ENCODE peak calls at places on chromosomes 6 and 20, in four cellular contexts. One of them, this sample, is unnamed.

GRCh38 chr6:29926795-29927427 is 15.4 kb upstream of the HLA-A start:
- DNase-seq in nephron progenitor cell: no peak
- DNase-seq in suprapubic skin: peak; percentile 86
- DNase-seq in GM20000: peak; percentile 77
- DNase-seq in this sample: no peak

GRCh38 chr20:19828233-19828632 is 70.2 kb downstream of the RIN2 start:
- DNase-seq in suprapubic skin: no peak
- DNase-seq in nephron progenitor cell: no peak
- DNase-seq in GM20000: peak; percentile 64
- DNase-seq in this sample: no peak

GRCh38 chr6:73262701-73263569 is at the start of gene KHDC1:
- DNase-seq in GM20000: peak; percentile 89
- DNase-seq in suprapubic skin: no peak
- DNase-seq in nephron progenitor cell: peak; percentile 77
- DNase-seq in this sample: peak; percentile 72

GRCh38 chr6:100512203-100512862 is 47.6 kb upstream of the SIM1 start:
- DNase-seq in nephron progenitor cell: no peak
- DNase-seq in suprapubic skin: no peak
- DNase-seq in GM20000: no peak
- DNase-seq in this sample: no peak

GRCh38 chr6:38997128-38997761 is 51.3 kb upstream of the GLP1R start:
- DNase-seq in GM20000: peak; percentile 13
- DNase-seq in suprapubic skin: no peak
- DNase-seq in nephron progenitor cell: peak; percentile 73
- DNase-seq in this sample: no peak

GRCh38 chr6:108432792-108433191 is 127.9 kb upstream of the FOXO3 start:
- DNase-seq in GM20000: no peak
- DNase-seq in nephron progenitor cell: no peak
- DNase-seq in suprapubic skin: no peak
- DNase-seq in this sample: no peak

GRCh38 chr6:108115598-108116058 is 41.1 kb upstream of the OSTM1 start:
- DNase-seq in nephron progenitor cell: peak; percentile 41
- DNase-seq in suprapubic skin: no peak
- DNase-seq in GM20000: peak; percentile 66
- DNase-seq in this sample: no peak

GRCh38 chr6:123589317-123589716 is 47.4 kb downstream of the TRDN start:
- DNase-seq in nephron progenitor cell: no peak
- DNase-seq in GM20000: no peak
- DNase-seq in suprapubic skin: no peak
- DNase-seq in this sample: no peak

DNA sequence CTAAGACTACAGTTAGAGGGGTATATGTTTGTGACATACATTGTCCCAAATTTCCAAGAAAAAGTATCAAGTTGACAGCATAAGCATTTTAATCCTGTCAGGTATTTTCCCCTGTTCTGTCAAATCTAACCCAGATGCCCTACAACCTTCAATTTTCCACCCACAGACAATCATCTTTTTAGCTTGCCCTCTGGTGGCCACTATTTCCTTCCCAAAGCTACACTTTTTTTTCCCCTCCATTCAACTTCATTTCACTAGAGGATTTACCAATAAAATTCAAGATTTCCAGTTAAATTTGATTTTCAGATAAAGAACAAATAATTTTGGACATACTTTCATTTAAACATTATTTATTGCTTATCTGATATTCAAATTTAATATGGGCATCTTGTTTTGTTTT is 286.6 kb downstream of the TENT5A start:
- DNase-seq in nephron progenitor cell: no peak
- DNase-seq in suprapubic skin: no peak
- DNase-seq in GM20000: no peak
- DNase-seq in this sample: no peak
- TF ChIP-seq CTCF in nephron progenitor cell: peak; percentile 52
- TF ChIP-seq CTCF in suprapubic skin: peak; percentile 4
- TF ChIP-seq CTCF in GM20000: no peak
- TF ChIP-seq CTCF in this sample: peak; percentile 74

DNA sequence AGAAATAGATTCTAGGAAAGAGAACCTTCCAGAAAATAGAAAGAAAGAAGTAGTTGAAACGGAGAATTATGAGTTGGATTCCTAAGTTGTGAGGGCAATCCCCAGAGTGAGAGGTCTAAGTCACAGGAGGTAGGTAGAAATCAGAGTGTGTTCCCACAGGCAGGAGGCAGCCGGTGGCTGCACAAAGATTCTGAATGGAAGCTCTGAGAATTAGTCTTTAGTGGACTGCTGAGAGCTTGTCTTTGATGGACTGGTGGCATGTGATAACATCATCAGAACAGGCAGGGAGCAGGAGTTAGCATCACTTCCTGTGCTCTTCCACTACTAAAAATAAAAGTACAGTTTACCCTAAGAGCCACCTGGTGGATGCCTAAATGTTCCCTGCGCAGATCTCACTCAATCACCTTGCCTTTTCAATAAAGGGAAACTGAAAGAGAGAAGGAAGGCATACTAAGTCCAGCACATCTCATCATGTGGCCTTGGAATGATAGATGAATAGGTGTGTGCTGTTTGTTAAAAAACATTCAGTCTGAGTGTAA is 294.6 kb upstream of the POU3F2 start:
- DNase-seq in GM20000: peak; percentile 3
- DNase-seq in suprapubic skin: no peak
- DNase-seq in nephron progenitor cell: no peak
- DNase-seq in this sample: no peak
- TF ChIP-seq CTCF in GM20000: no peak
- TF ChIP-seq CTCF in suprapubic skin: no peak
- TF ChIP-seq CTCF in nephron progenitor cell: no peak
- TF ChIP-seq CTCF in this sample: peak; percentile 27

GRCh38 chr6:97438011-97438671 is 155.1 kb upstream of the MMS22L start:
- DNase-seq in GM20000: peak; percentile 2
- DNase-seq in nephron progenitor cell: no peak
- DNase-seq in suprapubic skin: no peak
- DNase-seq in this sample: no peak

GRCh38 chr6:97440590-97441176 is 157.7 kb upstream of the MMS22L start:
- DNase-seq in GM20000: no peak
- DNase-seq in nephron progenitor cell: peak; percentile 41
- DNase-seq in suprapubic skin: no peak
- DNase-seq in this sample: no peak

DNA sequence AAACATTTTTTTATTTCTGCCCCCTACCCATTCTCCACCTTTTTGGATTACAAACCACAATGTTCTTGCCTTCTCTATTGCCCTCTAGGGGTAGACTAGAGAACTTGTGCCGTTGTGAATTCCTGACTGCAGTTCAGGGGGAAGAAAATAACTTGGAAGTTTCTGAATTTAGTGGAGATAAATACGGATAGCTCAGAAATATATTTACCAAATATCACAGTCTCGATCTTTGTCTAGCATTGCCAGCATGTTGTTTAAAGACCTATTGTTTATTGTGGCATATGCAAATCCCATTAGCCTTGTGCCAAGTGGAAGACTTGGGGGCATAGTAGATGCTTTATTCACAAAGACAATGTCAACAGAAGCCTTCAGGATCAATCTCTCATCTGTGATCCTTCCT is 154.1 kb upstream of the MMS22L start:
- DNase-seq in GM20000: no peak
- DNase-seq in suprapubic skin: no peak
- DNase-seq in nephron progenitor cell: no peak
- DNase-seq in this sample: no peak
- TF ChIP-seq CTCF in GM20000: no peak
- TF ChIP-seq CTCF in suprapubic skin: no peak
- TF ChIP-seq CTCF in nephron progenitor cell: peak; percentile 60
- TF ChIP-seq CTCF in this sample: peak; percentile 79

GRCh38 chr20:23180451-23180921 is 94.4 kb upstream of the CD93 start:
- DNase-seq in nephron progenitor cell: peak; percentile 37
- DNase-seq in suprapubic skin: no peak
- DNase-seq in GM20000: no peak
- DNase-seq in this sample: no peak

GRCh38 chr20:23174821-23175220 is 88.7 kb upstream of the CD93 start:
- DNase-seq in GM20000: no peak
- DNase-seq in suprapubic skin: no peak
- DNase-seq in nephron progenitor cell: no peak
- DNase-seq in this sample: no peak

GRCh38 chr20:23179766-23180403 is 93.8 kb upstream of the CD93 start:
- DNase-seq in suprapubic skin: no peak
- DNase-seq in GM20000: no peak
- DNase-seq in nephron progenitor cell: no peak
- DNase-seq in this sample: no peak

DNA sequence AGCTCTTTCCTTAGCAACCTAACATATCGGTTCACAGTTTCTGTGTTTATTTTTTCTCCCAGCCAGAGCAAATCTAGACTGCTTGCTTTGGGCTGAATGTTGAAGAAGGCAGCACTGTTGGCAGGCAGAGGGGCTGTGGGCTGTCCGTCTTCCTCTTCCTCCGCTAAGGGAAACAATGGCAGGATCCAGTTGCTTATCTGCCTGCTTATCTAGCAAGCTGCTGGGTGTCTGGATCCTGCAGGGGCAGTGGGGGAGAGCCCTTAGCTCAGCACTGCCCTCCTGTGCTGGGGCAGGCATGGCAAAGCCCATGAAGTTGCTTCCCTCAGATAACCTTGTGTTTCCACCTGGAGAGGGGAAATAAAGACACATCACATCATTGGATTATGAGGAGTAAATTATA is 92.7 kb upstream of the CD93 start:
- DNase-seq in GM20000: no peak
- DNase-seq in nephron progenitor cell: no peak
- DNase-seq in suprapubic skin: no peak
- DNase-seq in this sample: no peak
- TF ChIP-seq CTCF in GM20000: no peak
- TF ChIP-seq CTCF in nephron progenitor cell: no peak
- TF ChIP-seq CTCF in suprapubic skin: no peak
- TF ChIP-seq CTCF in this sample: no peak

GRCh38 chr6:136956590-136957573 is 34.8 kb downstream of the SLC35D3 start:
- DNase-seq in nephron progenitor cell: peak; percentile 30
- DNase-seq in GM20000: no peak
- DNase-seq in suprapubic skin: no peak
- DNase-seq in this sample: no peak
- TF ChIP-seq CTCF in nephron progenitor cell: peak; percentile 27
- TF ChIP-seq CTCF in GM20000: no peak
- TF ChIP-seq CTCF in suprapubic skin: no peak
- TF ChIP-seq CTCF in this sample: peak; percentile 36

GRCh38 chr20:36460648-36461599 is 80.4 kb upstream of the MYL9 start:
- DNase-seq in GM20000: peak; percentile 97
- DNase-seq in suprapubic skin: peak; percentile 95
- DNase-seq in nephron progenitor cell: peak; percentile 93
- DNase-seq in this sample: peak; percentile 92

GRCh38 chr20:36461600-36462439 is 79.5 kb upstream of the MYL9 start:
- DNase-seq in GM20000: no peak
- DNase-seq in suprapubic skin: peak; percentile 87
- DNase-seq in nephron progenitor cell: peak; percentile 61
- DNase-seq in this sample: no peak

GRCh38 chr20:36454664-36455427 is 86.5 kb upstream of the MYL9 start:
- DNase-seq in GM20000: no peak
- DNase-seq in suprapubic skin: no peak
- DNase-seq in nephron progenitor cell: peak; percentile 65
- DNase-seq in this sample: no peak

DNA sequence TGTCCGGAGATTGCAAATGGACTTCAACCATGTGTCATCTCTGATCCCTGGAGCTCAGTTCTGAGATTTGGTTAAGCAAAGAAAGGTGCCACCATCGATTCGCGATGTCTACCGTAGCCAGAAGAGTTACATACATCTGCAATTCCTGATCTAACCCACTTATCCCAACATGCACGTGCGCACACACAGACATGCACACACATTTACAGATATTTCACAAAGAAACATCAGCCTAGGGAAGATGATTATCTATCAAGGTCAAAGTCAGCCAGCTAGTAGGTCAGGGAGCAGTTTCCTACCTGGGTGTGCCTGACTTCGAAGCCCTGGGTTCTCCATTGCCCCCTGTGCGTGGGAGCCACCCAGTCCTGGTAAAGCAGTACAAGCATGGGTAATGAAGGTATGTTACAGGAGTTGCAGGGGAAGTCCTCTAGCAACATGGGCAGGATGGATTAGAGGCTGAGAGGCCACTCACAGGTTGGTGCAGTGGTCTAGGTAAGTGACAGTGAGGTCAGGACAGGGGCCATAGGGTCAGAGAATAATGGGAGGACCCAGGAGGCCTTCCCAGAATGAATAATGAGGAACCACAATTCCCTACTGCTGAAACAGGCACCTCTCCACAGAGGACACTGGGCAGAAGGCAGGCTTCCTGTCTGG is 85.2 kb upstream of the MYL9 start:
- DNase-seq in suprapubic skin: no peak
- DNase-seq in nephron progenitor cell: no peak
- DNase-seq in GM20000: no peak
- DNase-seq in this sample: no peak
- TF ChIP-seq CTCF in suprapubic skin: no peak
- TF ChIP-seq CTCF in nephron progenitor cell: no peak
- TF ChIP-seq CTCF in GM20000: no peak
- TF ChIP-seq CTCF in this sample: no peak

This sample was measured in type B pancreatic cell.